ENCODE peak calls at places on chromosome 2, in six cellular contexts. H is fibroblast of mammary gland; X is H4; F is iris pigment epithelial cell; R is stimulated activated CD8-positive, alpha-beta memory T cell treated with anti-CD3 and anti-CD28 coated beads, Interleukin-15, amount 100 ng/mL, for 24 hours; Z is AG04449. D is an unnamed sample.

GRCh38 chr2:74514368-74515270 is at the start of gene TLX2:
- DNase-seq in Z (no peak), R (no peak), X (no peak), F (no peak), H (no peak), D (peak; percentile 62)

GRCh38 chr2:226048625-226049024 is 649.1 kb downstream of the NYAP2 start:
- DNase-seq in F (peak; percentile 90), R (no peak), H (peak; percentile 69), Z (peak; percentile 71), X (peak; percentile 48), D (peak; percentile 9)

GRCh38 chr2:181038796-181039195 is 58.4 kb downstream of the UBE2E3 start:
- DNase-seq in Z (no peak), X (no peak), F (no peak), R (no peak), H (peak; percentile 56), D (no peak)

GRCh38 chr2:240583774-240584173 is 2.8 kb upstream of the CAPN10 start:
- DNase-seq in F (no peak), R (no peak), X (no peak), H (no peak), Z (no peak), D (no peak)

GRCh38 chr2:30654404-30654803 is 152.8 kb downstream of the CAPN13 start:
- DNase-seq in H (no peak), R (no peak), F (no peak), X (no peak), Z (no peak), D (no peak)

GRCh38 chr2:56739421-56739820 is 555.6 kb downstream of the CCDC85A start:
- DNase-seq in F (no peak), X (no peak), Z (no peak), R (no peak), H (no peak), D (no peak)

GRCh38 chr2:157056200-157056676 is 201.3 kb upstream of the GALNT5 start:
- DNase-seq in R (no peak), F (peak; percentile 89), Z (no peak), X (peak; percentile 70), H (peak; percentile 91), D (peak; percentile 66)

GRCh38 chr2:106120432-106120831 is 73.7 kb downstream of the UXS1 start:
- DNase-seq in F (no peak), H (no peak), R (no peak), X (no peak), Z (no peak), D (no peak)

GRCh38 chr2:9095690-9096089 is 92.2 kb upstream of the MBOAT2 start:
- DNase-seq in F (peak; percentile 78), Z (no peak), X (no peak), R (no peak), H (peak; percentile 43), D (no peak)

GRCh38 chr2:174788291-174788929 is 24.1 kb upstream of the CHRNA1 start:
- DNase-seq in F (no peak), R (no peak), Z (no peak), X (peak; percentile 76), H (peak; percentile 54), D (no peak)

GRCh38 chr2:181300600-181301291 is 156.4 kb upstream of the ITGA4 start:
- DNase-seq in H (no peak), R (no peak), X (no peak), Z (no peak), F (no peak), D (no peak)

GRCh38 chr2:120887844-120888243 is 152.2 kb downstream of the GLI2 start:
- DNase-seq in F (no peak), X (no peak), H (no peak), R (no peak), Z (no peak), D (peak; percentile 49)

GRCh38 chr2:215428060-215428910 is 7.6 kb downstream of the FN1 start:
- DNase-seq in R (no peak), X (no peak), F (peak; percentile 39), H (peak; percentile 48), Z (no peak), D (no peak)

GRCh38 chr2:205936446-205936845 is 149.5 kb downstream of the INO80D start:
- DNase-seq in R (no peak), X (no peak), Z (no peak), H (no peak), F (no peak), D (no peak)

GRCh38 chr2:205482399-205483065 is 199.8 kb upstream of the NRP2 start:
- DNase-seq in X (no peak), R (no peak), H (no peak), Z (no peak), F (no peak), D (no peak)

GRCh38 chr2:25281581-25281980 is 60.1 kb downstream of the DNMT3A start:
- DNase-seq in Z (no peak), F (no peak), R (no peak), H (no peak), X (no peak), D (no peak)

GRCh38 chr2:189306441-189307006 is 127.0 kb upstream of the COL5A2 start:
- DNase-seq in H (no peak), Z (no peak), R (no peak), X (no peak), F (no peak), D (no peak)

GRCh38 chr2:195304310-195304709 is 352.7 kb upstream of the SLC39A10 start:
- DNase-seq in R (no peak), F (peak; percentile 29), H (peak; percentile 29), Z (no peak), X (peak; percentile 51), D (peak; percentile 67)

GRCh38 chr2:157257312-157258252 is at the start of gene GALNT5:
- DNase-seq in Z (no peak), H (peak; percentile 64), X (no peak), F (peak; percentile 79), R (no peak), D (peak; percentile 9)

GRCh38 chr2:202278944-202279343 is 13.4 kb downstream of the NOP58 start:
- DNase-seq in Z (no peak), X (peak; percentile 58), R (no peak), F (peak; percentile 84), H (peak; percentile 79), D (peak; percentile 60)

GRCh38 chr2:204795156-204795555 is 249.9 kb downstream of the PARD3B start:
- DNase-seq in X (no peak), F (peak; percentile 55), Z (no peak), R (no peak), H (peak; percentile 45), D (no peak)

GRCh38 chr2:9699139-9699823 is 68.5 kb upstream of the YWHAQ start:
- DNase-seq in F (peak; percentile 85), H (peak; percentile 87), Z (peak; percentile 37), R (no peak), X (no peak), D (peak; percentile 7)

GRCh38 chr2:42900226-42900744 is 107.9 kb upstream of the HAAO start:
- DNase-seq in H (no peak), X (no peak), F (no peak), R (no peak), Z (no peak), D (no peak)

GRCh38 chr2:73984203-73984921 is at the start of gene TET3:
- DNase-seq in Z (no peak), R (peak; percentile 45), F (no peak), H (no peak), X (no peak), D (peak; percentile 84)

GRCh38 chr2:66851449-66851872 is 416.5 kb downstream of the MEIS1 start:
- DNase-seq in H (peak; percentile 100), X (peak; percentile 58), Z (peak; percentile 97), R (no peak), F (peak; percentile 90), D (peak; percentile 13)

GRCh38 chr2:230865324-230865765 is 603 bp downstream of the ITM2C start:
- DNase-seq in X (no peak), H (no peak), F (no peak), Z (no peak), R (no peak), D (peak; percentile 22)

GRCh38 chr2:163471947-163472346 is 263.9 kb downstream of the FIGN start:
- DNase-seq in R (no peak), F (peak; percentile 27), H (peak; percentile 48), Z (no peak), X (peak; percentile 8), D (peak; percentile 49)

GRCh38 chr2:109612991-109613921 is 510 bp downstream of the SEPTIN10 start:
- DNase-seq in Z (no peak), F (peak; percentile 61), R (no peak), X (no peak), H (peak; percentile 72), D (peak; percentile 78)

GRCh38 chr2:237181844-237182243 is 96.2 kb downstream of the COPS8 start:
- DNase-seq in Z (peak; percentile 91), X (peak; percentile 76), R (no peak), H (peak; percentile 100), F (peak; percentile 96), D (peak; percentile 46)

GRCh38 chr2:53646788-53647187 is 120.8 kb upstream of the CHAC2 start:
- DNase-seq in Z (no peak), H (no peak), R (no peak), F (no peak), X (no peak), D (no peak)

GRCh38 chr2:121539722-121540469 is 9.2 kb downstream of the RNU4ATAC start:
- DNase-seq in H (peak; percentile 14), F (no peak), X (no peak), R (no peak), Z (no peak), D (no peak)

GRCh38 chr2:232666051-232666805 is 30.9 kb upstream of the GIGYF2 start:
- DNase-seq in X (no peak), Z (no peak), H (no peak), R (no peak), F (no peak), D (no peak)

GRCh38 chr2:30800159-30800558 is 7.1 kb downstream of the CAPN13 start:
- DNase-seq in X (no peak), Z (no peak), F (no peak), H (no peak), R (no peak), D (no peak)

GRCh38 chr2:47907097-47907781 is 941 bp upstream of the FBXO11 start:
- DNase-seq in X (no peak), Z (no peak), F (no peak), H (no peak), R (no peak), D (peak; percentile 45)

GRCh38 chr2:62054916-62055315 is 141.0 kb upstream of the B3GNT2 start:
- DNase-seq in H (no peak), R (no peak), F (no peak), Z (no peak), X (no peak), D (no peak)

GRCh38 chr2:26701596-26701995 is 9.1 kb downstream of the KCNK3 start:
- DNase-seq in X (no peak), Z (no peak), F (no peak), H (no peak), R (no peak), D (no peak)

GRCh38 chr2:104793971-104794370 is 59.9 kb upstream of the POU3F3 start:
- DNase-seq in R (no peak), F (peak; percentile 62), Z (peak; percentile 42), H (peak; percentile 24), X (no peak), D (no peak)

GRCh38 chr2:235126771-235127170 is 175.0 kb downstream of the SH3BP4 start:
- DNase-seq in F (peak; percentile 22), R (no peak), H (no peak), X (no peak), Z (no peak), D (no peak)

GRCh38 chr2:159592446-159592845 is 23.9 kb downstream of the BAZ2B start:
- DNase-seq in H (no peak), F (no peak), Z (no peak), X (no peak), R (no peak), D (no peak)